ENCODE peak calls at places on chromosome 18, in six cellular contexts. One of them, this sample, is unnamed.

GRCh38 chr18:66867653-66868052 is 263.8 kb upstream of the CDH19 start:
- DNase-seq in cardiac muscle cell: no peak
- DNase-seq in right atrium auricular region: no peak
- DNase-seq in aorta: no peak
- DNase-seq in H9: no peak
- DNase-seq in A549: no peak
- DNase-seq in this sample: no peak

GRCh38 chr18:56038258-56039030 is 450.5 kb upstream of the TCF4 start:
- DNase-seq in A549: no peak
- DNase-seq in aorta: no peak
- DNase-seq in cardiac muscle cell: no peak
- DNase-seq in H9: no peak
- DNase-seq in right atrium auricular region: no peak
- DNase-seq in this sample: no peak

GRCh38 chr18:61832858-61833257 is 59.9 kb downstream of the RNF152 start:
- DNase-seq in A549: no peak
- DNase-seq in cardiac muscle cell: no peak
- DNase-seq in aorta: no peak
- DNase-seq in H9: no peak
- DNase-seq in right atrium auricular region: no peak
- DNase-seq in this sample: no peak

GRCh38 chr18:363327-364115 is 95.7 kb upstream of the THOC1 start:
- DNase-seq in A549: no peak
- DNase-seq in right atrium auricular region: no peak
- DNase-seq in aorta: no peak
- DNase-seq in H9: no peak
- DNase-seq in cardiac muscle cell: peak; percentile 77
- DNase-seq in this sample: no peak

GRCh38 chr18:9135081-9135911 is 1.3 kb upstream of the ANKRD12 start:
- DNase-seq in right atrium auricular region: no peak
- DNase-seq in A549: no peak
- DNase-seq in aorta: no peak
- DNase-seq in H9: no peak
- DNase-seq in cardiac muscle cell: no peak
- DNase-seq in this sample: no peak

GRCh38 chr18:70659026-70659726 is 370.3 kb downstream of the SOCS6 start:
- DNase-seq in right atrium auricular region: no peak
- DNase-seq in aorta: no peak
- DNase-seq in H9: no peak
- DNase-seq in A549: peak; percentile 6
- DNase-seq in cardiac muscle cell: peak; percentile 97
- DNase-seq in this sample: no peak

GRCh38 chr18:31057917-31058316 is 15.4 kb upstream of the DSC3 start:
- DNase-seq in aorta: no peak
- DNase-seq in H9: no peak
- DNase-seq in right atrium auricular region: no peak
- DNase-seq in A549: no peak
- DNase-seq in cardiac muscle cell: no peak
- DNase-seq in this sample: no peak

GRCh38 chr18:13294309-13294708 is 75.7 kb downstream of the LDLRAD4 start:
- DNase-seq in A549: no peak
- DNase-seq in aorta: no peak
- DNase-seq in cardiac muscle cell: no peak
- DNase-seq in H9: no peak
- DNase-seq in right atrium auricular region: no peak
- DNase-seq in this sample: no peak

GRCh38 chr18:32238635-32239268 is 48.9 kb downstream of the MEP1B start:
- DNase-seq in right atrium auricular region: no peak
- DNase-seq in cardiac muscle cell: no peak
- DNase-seq in aorta: no peak
- DNase-seq in A549: no peak
- DNase-seq in H9: peak; percentile 53
- DNase-seq in this sample: no peak

GRCh38 chr18:59994357-59994756 is 94.6 kb downstream of the PMAIP1 start:
- DNase-seq in aorta: no peak
- DNase-seq in A549: peak; percentile 11
- DNase-seq in cardiac muscle cell: peak; percentile 6
- DNase-seq in H9: no peak
- DNase-seq in right atrium auricular region: no peak
- DNase-seq in this sample: no peak

GRCh38 chr18:68763082-68763481 is 34.8 kb upstream of the CCDC102B start:
- DNase-seq in right atrium auricular region: no peak
- DNase-seq in cardiac muscle cell: peak; percentile 61
- DNase-seq in aorta: no peak
- DNase-seq in H9: no peak
- DNase-seq in A549: no peak
- DNase-seq in this sample: no peak

GRCh38 chr18:57803119-57803969 is at the start of gene ATP8B1:
- DNase-seq in A549: peak; percentile 66
- DNase-seq in cardiac muscle cell: peak; percentile 81
- DNase-seq in aorta: peak; percentile 90
- DNase-seq in H9: peak; percentile 91
- DNase-seq in right atrium auricular region: peak; percentile 77
- DNase-seq in this sample: peak; percentile 82

GRCh38 chr18:68441241-68441640 is 273.7 kb downstream of the TMX3 start:
- DNase-seq in right atrium auricular region: no peak
- DNase-seq in aorta: no peak
- DNase-seq in H9: no peak
- DNase-seq in cardiac muscle cell: no peak
- DNase-seq in A549: no peak
- DNase-seq in this sample: no peak

GRCh38 chr18:74411475-74411874 is 45.6 kb downstream of the DIPK1C start:
- DNase-seq in cardiac muscle cell: no peak
- DNase-seq in right atrium auricular region: no peak
- DNase-seq in aorta: no peak
- DNase-seq in H9: no peak
- DNase-seq in A549: no peak
- DNase-seq in this sample: no peak

DNA sequence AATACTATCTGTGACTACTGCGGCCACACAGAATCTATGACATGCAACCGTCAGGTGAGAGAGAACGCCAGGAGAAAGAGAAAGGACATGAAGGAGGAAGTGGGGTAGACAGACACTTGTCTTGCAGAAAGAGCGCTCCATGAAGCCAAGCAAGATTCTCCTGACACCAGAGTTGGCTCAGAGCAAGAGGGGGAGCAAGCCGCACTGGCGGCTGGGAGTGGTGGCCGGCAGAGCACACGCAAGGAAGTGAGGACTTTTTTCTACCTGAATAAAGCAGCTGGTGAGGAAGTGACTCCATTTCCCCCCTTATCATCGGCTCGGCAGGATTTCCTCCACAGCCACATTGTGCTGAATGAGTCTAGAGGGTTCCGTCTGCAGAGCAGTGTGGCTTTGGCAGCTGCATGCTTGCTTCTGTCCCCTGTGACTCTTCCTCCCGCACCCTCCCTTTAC is 181.5 kb downstream of the BCL2 start:
- DNase-seq in cardiac muscle cell: no peak
- DNase-seq in right atrium auricular region: no peak
- DNase-seq in aorta: no peak
- DNase-seq in A549: no peak
- DNase-seq in H9: no peak
- DNase-seq in this sample: peak; percentile 72
- H3K4me1 ChIP-seq in cardiac muscle cell: peaks cover 3% of the 10 kb centered on the region
- H3K4me1 ChIP-seq in right atrium auricular region: peaks cover 21% of the 10 kb centered on the region
- H3K4me1 ChIP-seq in aorta: no peaks in the 10 kb centered on the region
- H3K4me1 ChIP-seq in A549: no peaks in the 10 kb centered on the region
- H3K4me1 ChIP-seq in H9: peaks cover 5% of the 10 kb centered on the region
- H3K4me1 ChIP-seq in this sample: peaks cover 57% of the 10 kb centered on the region

GRCh38 chr18:23238651-23239349 is 103.5 kb downstream of the CABLES1 start:
- DNase-seq in H9: no peak
- DNase-seq in cardiac muscle cell: peak; percentile 75
- DNase-seq in right atrium auricular region: no peak
- DNase-seq in aorta: no peak
- DNase-seq in A549: no peak
- DNase-seq in this sample: no peak

GRCh38 chr18:23239885-23240608 is 104.8 kb downstream of the CABLES1 start:
- DNase-seq in cardiac muscle cell: no peak
- DNase-seq in A549: no peak
- DNase-seq in right atrium auricular region: no peak
- DNase-seq in aorta: no peak
- DNase-seq in H9: no peak
- DNase-seq in this sample: no peak

GRCh38 chr18:23238152-23238531 is 102.9 kb downstream of the CABLES1 start:
- DNase-seq in A549: no peak
- DNase-seq in right atrium auricular region: peak; percentile 87
- DNase-seq in H9: no peak
- DNase-seq in cardiac muscle cell: peak; percentile 92
- DNase-seq in aorta: peak; percentile 73
- DNase-seq in this sample: no peak

GRCh38 chr18:23240609-23240930 is 105.3 kb downstream of the CABLES1 start:
- DNase-seq in A549: no peak
- DNase-seq in aorta: no peak
- DNase-seq in right atrium auricular region: no peak
- DNase-seq in cardiac muscle cell: no peak
- DNase-seq in H9: no peak
- DNase-seq in this sample: no peak

GRCh38 chr18:23239350-23239692 is 104.0 kb downstream of the CABLES1 start:
- DNase-seq in H9: no peak
- DNase-seq in A549: no peak
- DNase-seq in cardiac muscle cell: no peak
- DNase-seq in right atrium auricular region: no peak
- DNase-seq in aorta: no peak
- DNase-seq in this sample: no peak
- H3K4me1 ChIP-seq in H9: no peaks in the 10 kb centered on the region
- H3K4me1 ChIP-seq in A549: no peaks in the 10 kb centered on the region
- H3K4me1 ChIP-seq in cardiac muscle cell: no peaks in the 10 kb centered on the region
- H3K4me1 ChIP-seq in right atrium auricular region: peaks cover 26% of the 10 kb centered on the region
- H3K4me1 ChIP-seq in aorta: no peaks in the 10 kb centered on the region
- H3K4me1 ChIP-seq in this sample: peaks cover 22% of the 10 kb centered on the region

GRCh38 chr18:45519881-45520280 is 95.4 kb upstream of the SLC14A2 start:
- DNase-seq in cardiac muscle cell: no peak
- DNase-seq in H9: no peak
- DNase-seq in aorta: no peak
- DNase-seq in A549: no peak
- DNase-seq in right atrium auricular region: no peak
- DNase-seq in this sample: no peak

GRCh38 chr18:45518770-45519169 is 96.5 kb upstream of the SLC14A2 start:
- DNase-seq in cardiac muscle cell: no peak
- DNase-seq in A549: no peak
- DNase-seq in aorta: no peak
- DNase-seq in right atrium auricular region: no peak
- DNase-seq in H9: no peak
- DNase-seq in this sample: no peak

GRCh38 chr18:45522371-45522770 is 92.9 kb upstream of the SLC14A2 start:
- DNase-seq in A549: no peak
- DNase-seq in right atrium auricular region: no peak
- DNase-seq in aorta: peak; percentile 62
- DNase-seq in cardiac muscle cell: peak; percentile 61
- DNase-seq in H9: no peak
- DNase-seq in this sample: no peak

GRCh38 chr18:45521777-45522176 is 93.5 kb upstream of the SLC14A2 start:
- DNase-seq in right atrium auricular region: peak; percentile 67
- DNase-seq in aorta: peak; percentile 80
- DNase-seq in H9: no peak
- DNase-seq in cardiac muscle cell: peak; percentile 47
- DNase-seq in A549: no peak
- DNase-seq in this sample: no peak

GRCh38 chr18:45521151-45521550 is 94.1 kb upstream of the SLC14A2 start:
- DNase-seq in right atrium auricular region: no peak
- DNase-seq in H9: no peak
- DNase-seq in A549: no peak
- DNase-seq in aorta: no peak
- DNase-seq in cardiac muscle cell: peak; percentile 64
- DNase-seq in this sample: no peak
- H3K4me1 ChIP-seq in right atrium auricular region: peaks cover 25% of the 10 kb centered on the region
- H3K4me1 ChIP-seq in H9: no peaks in the 10 kb centered on the region
- H3K4me1 ChIP-seq in A549: no peaks in the 10 kb centered on the region
- H3K4me1 ChIP-seq in aorta: peaks cover 9% of the 10 kb centered on the region
- H3K4me1 ChIP-seq in cardiac muscle cell: no peaks in the 10 kb centered on the region
- H3K4me1 ChIP-seq in this sample: peaks cover 7% of the 10 kb centered on the region

DNA sequence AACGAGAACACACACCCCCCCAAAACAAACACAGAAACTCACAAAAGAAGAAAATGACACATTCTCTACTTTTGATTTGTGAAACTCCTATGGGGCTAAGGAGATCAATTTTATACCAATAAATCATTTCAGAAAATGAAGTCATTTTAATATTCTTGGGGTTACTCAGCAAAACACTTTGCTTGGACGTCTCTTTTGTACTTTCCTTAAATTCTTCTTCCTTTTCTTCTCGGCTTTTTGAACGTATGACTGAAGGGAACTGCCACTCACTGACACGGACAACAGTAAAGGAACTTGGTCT is 205.2 kb downstream of the TGIF1 start:
- DNase-seq in right atrium auricular region: no peak
- DNase-seq in H9: no peak
- DNase-seq in cardiac muscle cell: no peak
- DNase-seq in aorta: no peak
- DNase-seq in A549: no peak
- DNase-seq in this sample: no peak
- H3K4me1 ChIP-seq in right atrium auricular region: peaks cover 20% of the 10 kb centered on the region
- H3K4me1 ChIP-seq in H9: peaks cover 3% of the 10 kb centered on the region
- H3K4me1 ChIP-seq in cardiac muscle cell: peaks cover 32% of the 10 kb centered on the region
- H3K4me1 ChIP-seq in aorta: no peaks in the 10 kb centered on the region
- H3K4me1 ChIP-seq in A549: peaks cover 39% of the 10 kb centered on the region
- H3K4me1 ChIP-seq in this sample: peaks cover 13% of the 10 kb centered on the region

DNA sequence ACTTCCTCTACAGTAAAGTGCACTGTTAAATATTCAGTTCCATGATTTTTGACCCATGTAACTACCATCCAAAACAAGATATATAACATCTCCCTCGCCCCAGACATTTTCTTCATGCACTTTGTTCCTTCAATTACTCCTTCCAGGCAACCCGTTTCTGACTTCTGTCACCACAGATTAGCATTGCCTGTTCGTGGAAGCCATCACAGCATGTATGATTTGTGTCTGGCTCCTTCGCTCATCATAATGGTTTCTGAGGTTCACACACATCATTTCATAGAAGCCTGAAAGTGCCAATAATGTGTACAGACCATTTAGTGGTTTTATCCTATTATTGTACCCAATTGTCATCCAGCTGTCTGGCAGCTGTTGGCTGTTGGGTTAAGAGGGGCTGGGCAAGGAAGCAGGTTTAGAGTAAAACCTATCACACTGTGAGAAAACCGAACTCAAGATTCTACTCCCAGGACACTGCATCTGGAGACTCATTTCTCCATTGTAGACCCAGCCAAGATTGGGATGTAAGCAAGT is 16.1 kb downstream of the ARHGAP28 start:
- DNase-seq in aorta: no peak
- DNase-seq in right atrium auricular region: no peak
- DNase-seq in H9: no peak
- DNase-seq in A549: no peak
- DNase-seq in cardiac muscle cell: no peak
- DNase-seq in this sample: no peak
- H3K4me1 ChIP-seq in aorta: no peaks in the 10 kb centered on the region
- H3K4me1 ChIP-seq in right atrium auricular region: peaks cover 36% of the 10 kb centered on the region
- H3K4me1 ChIP-seq in H9: peaks cover 2% of the 10 kb centered on the region
- H3K4me1 ChIP-seq in A549: peaks cover 5% of the 10 kb centered on the region
- H3K4me1 ChIP-seq in cardiac muscle cell: peaks cover 50% of the 10 kb centered on the region
- H3K4me1 ChIP-seq in this sample: peaks cover 22% of the 10 kb centered on the region

DNA sequence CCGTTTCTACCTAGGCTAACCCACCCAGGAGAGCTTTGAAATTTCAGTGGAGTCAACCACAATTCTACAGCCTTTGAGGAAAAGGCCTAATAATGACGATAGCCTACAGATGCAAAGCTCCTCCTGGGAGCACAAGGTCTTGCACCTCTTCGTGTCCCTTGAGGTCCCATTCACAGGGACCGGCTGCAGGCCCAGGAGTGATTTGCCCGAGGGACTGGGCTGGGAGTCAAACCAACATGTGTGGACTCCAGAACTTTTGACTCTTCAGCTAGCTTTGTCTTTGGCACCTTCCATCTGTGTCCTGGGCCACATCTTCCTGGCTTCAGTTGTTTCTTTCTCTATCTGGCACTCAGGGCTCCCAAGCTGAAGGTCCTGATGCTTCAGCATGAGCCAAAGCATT is 76.5 kb downstream of the SMAD7 start:
- DNase-seq in aorta: no peak
- DNase-seq in cardiac muscle cell: no peak
- DNase-seq in A549: no peak
- DNase-seq in right atrium auricular region: no peak
- DNase-seq in H9: no peak
- DNase-seq in this sample: no peak
- H3K4me1 ChIP-seq in aorta: peaks cover 5% of the 10 kb centered on the region
- H3K4me1 ChIP-seq in cardiac muscle cell: no peaks in the 10 kb centered on the region
- H3K4me1 ChIP-seq in A549: peaks cover 40% of the 10 kb centered on the region
- H3K4me1 ChIP-seq in right atrium auricular region: peaks cover 31% of the 10 kb centered on the region
- H3K4me1 ChIP-seq in H9: peaks cover 3% of the 10 kb centered on the region
- H3K4me1 ChIP-seq in this sample: peaks cover 31% of the 10 kb centered on the region

This sample was measured in heart right ventricle.